ENCODE peak calls at places on chromosomes 2 and 18, in eight cellular contexts. U is WTC11; I is A549; K is stimulated activated CD4-positive, alpha-beta T cell treated with anti-CD3 and anti-CD28 coated beads, TNF-alpha, amount 100 ng/mL, for 24 hours; J is smooth muscle cell of the brain vasculature; R is left lobe of liver; A is epithelial cell of esophagus; G is kidney glomerular epithelial cell. Q is an unnamed sample.

GRCh38 chr2:9001778-9002177 is 1.7 kb downstream of the MBOAT2 start:
- DNase-seq in U (no peak), I (no peak), K (no peak), J (no peak), R (no peak), A (no peak), G (no peak), Q (no peak)

GRCh38 chr2:43006834-43007543 is 214.6 kb upstream of the HAAO start:
- DNase-seq in U (no peak), I (no peak), K (no peak), J (no peak), R (peak; percentile 29), A (no peak), G (no peak), Q (no peak)

GRCh38 chr18:35407871-35408481 is 30.8 kb upstream of the ZNF396 start:
- DNase-seq in U (no peak), I (peak; percentile 21), K (peak; percentile 36), J (peak; percentile 62), R (no peak), A (peak; percentile 79), G (peak; percentile 69), Q (peak; percentile 46)

GRCh38 chr2:46767706-46768105 is 147.9 kb downstream of the MCFD2 start:
- DNase-seq in U (no peak), I (no peak), K (no peak), J (no peak), R (no peak), A (no peak), G (no peak), Q (no peak)

GRCh38 chr18:76421291-76422078 is 73.6 kb downstream of the ZNF516 start:
- DNase-seq in U (no peak), I (no peak), K (no peak), J (no peak), R (no peak), A (peak; percentile 26), G (no peak), Q (no peak)

GRCh38 chr2:37585982-37586621 is 85.3 kb downstream of the CDC42EP3 start:
- DNase-seq in U (no peak), I (no peak), K (peak; percentile 60), J (no peak), R (no peak), A (peak; percentile 92), G (peak; percentile 88), Q (peak; percentile 33)

GRCh38 chr2:241914542-241914941 is 45.0 kb downstream of the RTP5 start:
- DNase-seq in U (no peak), I (no peak), K (no peak), J (no peak), R (peak; percentile 43), A (no peak), G (no peak), Q (no peak)

GRCh38 chr2:72271766-72272615 is 124.3 kb upstream of the CYP26B1 start:
- DNase-seq in U (no peak), I (no peak), K (no peak), J (no peak), R (no peak), A (peak; percentile 48), G (no peak), Q (no peak)

GRCh38 chr2:101330253-101330921 is 21.9 kb upstream of the RNF149 start:
- DNase-seq in U (peak; percentile 57), I (no peak), K (no peak), J (no peak), R (no peak), A (peak; percentile 81), G (no peak), Q (peak; percentile 64)

GRCh38 chr2:119644186-119644585 is 34.8 kb upstream of the TMEM177 start:
- DNase-seq in U (no peak), I (no peak), K (no peak), J (no peak), R (no peak), A (no peak), G (no peak), Q (no peak)

GRCh38 chr2:181022652-181023051 is 42.2 kb downstream of the UBE2E3 start:
- DNase-seq in U (no peak), I (no peak), K (no peak), J (no peak), R (no peak), A (no peak), G (no peak), Q (no peak)

GRCh38 chr2:137809837-137810236 is 154.4 kb upstream of the HNMT start:
- DNase-seq in U (no peak), I (no peak), K (no peak), J (no peak), R (no peak), A (no peak), G (no peak), Q (no peak)

GRCh38 chr18:44474067-44474411 is 206.6 kb upstream of the SETBP1 start:
- DNase-seq in U (no peak), I (no peak), K (no peak), J (no peak), R (no peak), A (no peak), G (peak; percentile 67), Q (no peak)

GRCh38 chr2:219248845-219249202 is 3.5 kb downstream of the STK16 start:
- DNase-seq in U (no peak), I (no peak), K (no peak), J (no peak), R (no peak), A (no peak), G (no peak), Q (no peak)

GRCh38 chr2:207138573-207139297 is 27.0 kb downstream of the KLF7 start:
- DNase-seq in U (no peak), I (no peak), K (no peak), J (no peak), R (no peak), A (no peak), G (peak; percentile 78), Q (no peak)

GRCh38 chr2:133599211-133599610 is 30.9 kb upstream of the NCKAP5 start:
- DNase-seq in U (no peak), I (no peak), K (no peak), J (no peak), R (peak; percentile 86), A (no peak), G (no peak), Q (no peak)

GRCh38 chr2:232890536-232890895 is 20.5 kb downstream of the SNORC start:
- DNase-seq in U (no peak), I (no peak), K (no peak), J (no peak), R (peak; percentile 27), A (no peak), G (no peak), Q (no peak)

GRCh38 chr2:46315103-46315890 is 18.1 kb downstream of the EPAS1 start:
- DNase-seq in U (no peak), I (peak; percentile 95), K (no peak), J (no peak), R (peak; percentile 99), A (peak; percentile 97), G (peak; percentile 97), Q (no peak)

GRCh38 chr2:114118088-114118487 is 228.2 kb downstream of the ACTR3 start:
- DNase-seq in U (no peak), I (no peak), K (no peak), J (no peak), R (no peak), A (no peak), G (no peak), Q (no peak)

GRCh38 chr2:36565712-36566111 is 32.3 kb downstream of the FEZ2 start:
- DNase-seq in U (no peak), I (no peak), K (no peak), J (no peak), R (no peak), A (no peak), G (no peak), Q (no peak)

GRCh38 chr2:99488587-99488998 is 1.2 kb downstream of the REV1 start:
- DNase-seq in U (no peak), I (no peak), K (no peak), J (no peak), R (no peak), A (peak; percentile 62), G (peak; percentile 51), Q (peak; percentile 34)